ENCODE peak calls at places on chromosomes 2 and 18, in eight cellular contexts. L is thyroid gland, Y is IMR-90, X is adrenal gland, C is body of pancreas, B is gastrocnemius medialis, S is sigmoid colon, I is Peyer's patch. G is an unnamed sample.

GRCh38 chr2:195513119-195513518 is 143.9 kb upstream of the SLC39A10 start:
- DNase-seq in L (no peak), Y (no peak), X (no peak), C (no peak), B (no peak), S (no peak), I (no peak), G (no peak)

GRCh38 chr2:68741805-68742306 is 7.2 kb downstream of the ARHGAP25 start:
- DNase-seq in L (no peak), Y (peak; percentile 30), X (no peak), C (no peak), B (no peak), S (no peak), I (no peak), G (no peak)

GRCh38 chr2:117087565-117088291 is 726.8 kb upstream of the DDX18 start:
- DNase-seq in L (no peak), Y (no peak), X (no peak), C (no peak), B (no peak), S (no peak), I (no peak), G (no peak)

GRCh38 chr2:73172963-73173362 is 29.4 kb upstream of the NOTO start:
- DNase-seq in L (no peak), Y (peak; percentile 69), X (no peak), C (no peak), B (no peak), S (no peak), I (no peak), G (no peak)

GRCh38 chr2:3040819-3041218 is 336.8 kb downstream of the EIPR1 start:
- DNase-seq in L (no peak), Y (no peak), X (no peak), C (no peak), B (no peak), S (no peak), I (no peak), G (no peak)

GRCh38 chr2:182587831-182588230 is 128.2 kb upstream of the DNAJC10 start:
- DNase-seq in L (no peak), Y (peak; percentile 94), X (no peak), C (no peak), B (no peak), S (no peak), I (no peak), G (no peak)

GRCh38 chr18:23684515-23685197 is 4.6 kb upstream of the LAMA3 start:
- DNase-seq in L (no peak), Y (no peak), X (no peak), C (no peak), B (no peak), S (no peak), I (no peak), G (no peak)

GRCh38 chr2:26344581-26345283 is 1.2 kb upstream of the SELENOI start:
- DNase-seq in L (peak; percentile 15), Y (peak; percentile 49), X (peak; percentile 43), C (peak; percentile 42), B (no peak), S (no peak), I (peak; percentile 76), G (peak; percentile 24)

GRCh38 chr2:178227187-178227586 is 32.9 kb downstream of the OSBPL6 start:
- DNase-seq in L (no peak), Y (peak; percentile 76), X (no peak), C (no peak), B (no peak), S (no peak), I (no peak), G (no peak)

GRCh38 chr2:64359176-64359891 is 94.6 kb upstream of the LGALSL start:
- DNase-seq in L (no peak), Y (no peak), X (no peak), C (no peak), B (no peak), S (no peak), I (no peak), G (no peak)

GRCh38 chr18:23992119-23992940 is 22.2 kb upstream of the TTC39C start:
- DNase-seq in L (peak; percentile 87), Y (peak; percentile 38), X (peak; percentile 84), C (peak; percentile 56), B (no peak), S (no peak), I (peak; percentile 66), G (no peak)

GRCh38 chr2:233354500-233354924 is 218 bp downstream of the DGKD start:
- DNase-seq in L (no peak), Y (no peak), X (peak; percentile 45), C (no peak), B (no peak), S (no peak), I (no peak), G (no peak)
- TF ChIP-seq POLR2A in L (no peak), Y (peak; percentile 61), X (peak; percentile 30), C (no peak), B (no peak), S (no peak), I (peak; percentile 13), G (no peak)

GRCh38 chr2:60498176-60499081 is 55.0 kb downstream of the BCL11A start:
- DNase-seq in L (no peak), Y (no peak), X (no peak), C (no peak), B (no peak), S (no peak), I (no peak), G (no peak)
- H3K4me1 ChIP-seq in L (no peaks in the 10 kb centered on the region), Y (no peaks in the 10 kb centered on the region), X (no peaks in the 10 kb centered on the region), C (peaks cover 24% of the 10 kb centered on the region), B (no peaks in the 10 kb centered on the region), S (no peaks in the 10 kb centered on the region), I (no peaks in the 10 kb centered on the region), G (no peaks in the 10 kb centered on the region)

DNA sequence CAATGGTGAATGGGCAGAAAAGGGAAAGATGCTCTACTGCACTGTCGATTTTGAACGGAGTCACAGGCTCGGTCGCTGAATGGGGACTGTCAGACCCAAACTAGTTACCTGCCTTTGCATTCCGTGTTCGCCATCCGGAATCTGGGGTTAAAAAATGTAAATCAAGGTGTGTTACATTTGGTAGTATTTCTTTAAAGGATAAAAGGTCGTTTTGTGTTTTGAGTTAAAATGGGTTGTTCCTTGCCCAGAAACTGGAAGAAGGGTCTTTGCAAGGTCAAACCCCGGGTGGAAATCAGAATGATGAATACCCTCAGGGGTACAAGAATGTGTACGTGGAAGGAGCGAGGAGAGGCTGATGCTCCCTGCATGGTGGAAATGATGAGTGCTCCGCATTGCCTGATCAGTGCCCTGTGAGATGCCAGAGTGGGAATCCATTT is 1.0 kb downstream of the VSNL1 start:
- DNase-seq in L (no peak), Y (no peak), X (no peak), C (no peak), B (no peak), S (no peak), I (no peak), G (no peak)
- H3K27ac ChIP-seq in L (no peak overlapping the region), Y (no peak overlapping the region), X (no peak overlapping the region), C (no peak overlapping the region), B (no peak overlapping the region), S (no peak overlapping the region), I (no peak overlapping the region), G (no peak overlapping the region)

DNA sequence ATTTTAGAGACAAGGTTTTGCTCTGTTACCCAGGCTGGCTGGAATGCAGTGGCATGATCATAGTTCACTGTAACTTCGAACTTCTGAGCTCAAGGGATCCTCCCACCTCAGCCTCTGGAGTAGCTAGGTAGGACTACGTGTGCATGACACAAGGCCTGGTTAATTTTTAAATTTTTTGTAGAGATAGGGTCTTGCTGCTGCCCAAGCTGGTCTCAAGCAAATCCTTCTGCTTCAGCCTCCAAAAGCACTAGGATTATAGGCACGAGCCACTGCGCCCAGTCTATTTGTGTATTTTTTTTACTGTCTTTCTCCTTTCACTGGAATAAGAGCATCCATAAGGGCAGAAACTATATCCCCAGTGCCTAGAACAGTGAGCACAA is 89.3 kb downstream of the PLEKHM3 start:
- DNase-seq in L (no peak), Y (no peak), X (no peak), C (no peak), B (no peak), S (no peak), I (no peak), G (no peak)
- TF ChIP-seq POLR2A in L (no peak), Y (no peak), X (no peak), C (no peak), B (no peak), S (no peak), I (no peak), G (no peak)

GRCh38 chr2:238320246-238320647 is at the start of gene TRAF3IP1:
- DNase-seq in L (peak; percentile 97), Y (peak; percentile 89), X (peak; percentile 98), C (peak; percentile 98), B (peak; percentile 91), S (peak; percentile 97), I (peak; percentile 96), G (peak; percentile 96)
- H3K4me1 ChIP-seq in L (peaks cover 8% of the 10 kb centered on the region), Y (peaks cover 7% of the 10 kb centered on the region), X (peaks cover 14% of the 10 kb centered on the region), C (peaks cover 18% of the 10 kb centered on the region), B (peaks cover 21% of the 10 kb centered on the region), S (no peaks in the 10 kb centered on the region), I (no peaks in the 10 kb centered on the region), G (no peaks in the 10 kb centered on the region)

GRCh38 chr2:235541016-235541415 is 47.2 kb downstream of the AGAP1 start:
- DNase-seq in L (no peak), Y (no peak), X (no peak), C (no peak), B (no peak), S (no peak), I (peak; percentile 63), G (no peak)
- H3K27ac ChIP-seq in L (no peak overlapping the region), Y (no peak overlapping the region), X (no peak overlapping the region), C (no peak overlapping the region), B (no peak overlapping the region), S (no peak overlapping the region), I (peak overlapping the region; percentile 75), G (no peak overlapping the region)

GRCh38 chr2:65485839-65486238 is 53.4 kb upstream of the SPRED2 start:
- DNase-seq in L (no peak), Y (no peak), X (no peak), C (no peak), B (no peak), S (no peak), I (no peak), G (no peak)

GRCh38 chr2:65486802-65487201 is 54.4 kb upstream of the SPRED2 start:
- DNase-seq in L (no peak), Y (no peak), X (no peak), C (no peak), B (no peak), S (no peak), I (no peak), G (no peak)

GRCh38 chr2:65487404-65487803 is 55.0 kb upstream of the SPRED2 start:
- DNase-seq in L (no peak), Y (no peak), X (no peak), C (no peak), B (no peak), S (no peak), I (no peak), G (no peak)

GRCh38 chr2:65488527-65488926 is 56.1 kb upstream of the SPRED2 start:
- DNase-seq in L (no peak), Y (no peak), X (no peak), C (no peak), B (no peak), S (no peak), I (no peak), G (no peak)

GRCh38 chr2:65486282-65486681 is 53.9 kb upstream of the SPRED2 start:
- DNase-seq in L (no peak), Y (no peak), X (no peak), C (no peak), B (no peak), S (no peak), I (no peak), G (no peak)
- TF ChIP-seq POLR2A in L (no peak), Y (no peak), X (no peak), C (no peak), B (no peak), S (no peak), I (no peak), G (no peak)

G was measured in uterus.